ENCODE peak calls at places on chromosomes 5 and 9, in five cellular contexts. One of them, this sample, is unnamed.

GRCh38 chr5:95781101-95781583 is 41.4 kb downstream of the GLRX start:
- DNase-seq in caudate nucleus: peak; percentile 39
- DNase-seq in T-cell: peak; percentile 68
- DNase-seq in GM19239: peak; percentile 46
- DNase-seq in amniotic stem cell: peak; percentile 48
- DNase-seq in this sample: peak; percentile 75

GRCh38 chr5:150703767-150704166 is 2.9 kb upstream of the RBM22 start:
- DNase-seq in caudate nucleus: no peak
- DNase-seq in T-cell: no peak
- DNase-seq in GM19239: no peak
- DNase-seq in amniotic stem cell: no peak
- DNase-seq in this sample: no peak

GRCh38 chr9:123225374-123225813 is 43.0 kb downstream of the STRBP start:
- DNase-seq in caudate nucleus: no peak
- DNase-seq in T-cell: peak; percentile 33
- DNase-seq in GM19239: peak; percentile 50
- DNase-seq in amniotic stem cell: peak; percentile 59
- DNase-seq in this sample: peak; percentile 77

GRCh38 chr5:168106008-168106761 is 185.3 kb upstream of the WWC1 start:
- DNase-seq in caudate nucleus: no peak
- DNase-seq in T-cell: no peak
- DNase-seq in GM19239: no peak
- DNase-seq in amniotic stem cell: no peak
- DNase-seq in this sample: no peak

GRCh38 chr9:36207016-36207415 is 16.3 kb downstream of the CLTA start:
- DNase-seq in caudate nucleus: peak; percentile 32
- DNase-seq in T-cell: no peak
- DNase-seq in GM19239: no peak
- DNase-seq in amniotic stem cell: no peak
- DNase-seq in this sample: no peak

GRCh38 chr5:120297621-120298020 is 166.5 kb upstream of the PRR16 start:
- DNase-seq in caudate nucleus: no peak
- DNase-seq in T-cell: no peak
- DNase-seq in GM19239: no peak
- DNase-seq in amniotic stem cell: no peak
- DNase-seq in this sample: no peak

GRCh38 chr9:19409406-19410194 is 791 bp downstream of the ACER2 start:
- DNase-seq in caudate nucleus: no peak
- DNase-seq in T-cell: peak; percentile 4
- DNase-seq in GM19239: no peak
- DNase-seq in amniotic stem cell: no peak
- DNase-seq in this sample: peak; percentile 43

GRCh38 chr9:110691002-110691549 is 22.5 kb downstream of the MUSK start:
- DNase-seq in caudate nucleus: no peak
- DNase-seq in T-cell: no peak
- DNase-seq in GM19239: no peak
- DNase-seq in amniotic stem cell: no peak
- DNase-seq in this sample: no peak

GRCh38 chr5:29122306-29122705 is 2071.2 kb upstream of the CDH6 start:
- DNase-seq in caudate nucleus: no peak
- DNase-seq in T-cell: no peak
- DNase-seq in GM19239: no peak
- DNase-seq in amniotic stem cell: no peak
- DNase-seq in this sample: no peak

GRCh38 chr9:19510907-19511306 is 102.1 kb downstream of the ACER2 start:
- DNase-seq in caudate nucleus: no peak
- DNase-seq in T-cell: no peak
- DNase-seq in GM19239: no peak
- DNase-seq in amniotic stem cell: no peak
- DNase-seq in this sample: no peak

GRCh38 chr5:149635394-149635793 is 54.1 kb downstream of the ARHGEF37 start:
- DNase-seq in caudate nucleus: no peak
- DNase-seq in T-cell: no peak
- DNase-seq in GM19239: no peak
- DNase-seq in amniotic stem cell: no peak
- DNase-seq in this sample: no peak

GRCh38 chr5:158406884-158407790 is 548.2 kb upstream of the CLINT1 start:
- DNase-seq in caudate nucleus: no peak
- DNase-seq in T-cell: no peak
- DNase-seq in GM19239: no peak
- DNase-seq in amniotic stem cell: peak; percentile 29
- DNase-seq in this sample: no peak

GRCh38 chr9:68457803-68458202 is 82.9 kb downstream of the TMEM252 start:
- DNase-seq in caudate nucleus: no peak
- DNase-seq in T-cell: no peak
- DNase-seq in GM19239: no peak
- DNase-seq in amniotic stem cell: no peak
- DNase-seq in this sample: no peak

GRCh38 chr9:27483576-27483975 is 40.5 kb upstream of the IFNK start:
- DNase-seq in caudate nucleus: peak; percentile 40
- DNase-seq in T-cell: no peak
- DNase-seq in GM19239: no peak
- DNase-seq in amniotic stem cell: no peak
- DNase-seq in this sample: no peak

GRCh38 chr5:150777685-150778084 is 872 bp upstream of the SMIM3 start:
- DNase-seq in caudate nucleus: no peak
- DNase-seq in T-cell: no peak
- DNase-seq in GM19239: no peak
- DNase-seq in amniotic stem cell: no peak
- DNase-seq in this sample: no peak

GRCh38 chr9:119159386-119159785 is 209.8 kb downstream of the BRINP1 start:
- DNase-seq in caudate nucleus: no peak
- DNase-seq in T-cell: no peak
- DNase-seq in GM19239: no peak
- DNase-seq in amniotic stem cell: no peak
- DNase-seq in this sample: no peak

GRCh38 chr5:150024241-150024984 is 23.9 kb downstream of the HMGXB3 start:
- DNase-seq in caudate nucleus: peak; percentile 18
- DNase-seq in T-cell: no peak
- DNase-seq in GM19239: no peak
- DNase-seq in amniotic stem cell: no peak
- DNase-seq in this sample: no peak

GRCh38 chr9:35689601-35690446 is at the start of gene TPM2:
- DNase-seq in caudate nucleus: no peak
- DNase-seq in T-cell: no peak
- DNase-seq in GM19239: no peak
- DNase-seq in amniotic stem cell: peak; percentile 81
- DNase-seq in this sample: peak; percentile 72

GRCh38 chr5:97534166-97534565 is 351.1 kb upstream of the RIOK2 start:
- DNase-seq in caudate nucleus: no peak
- DNase-seq in T-cell: no peak
- DNase-seq in GM19239: no peak
- DNase-seq in amniotic stem cell: peak; percentile 74
- DNase-seq in this sample: peak; percentile 69

GRCh38 chr9:126861707-126862460 is 1.4 kb downstream of the ZBTB34 start:
- DNase-seq in caudate nucleus: no peak
- DNase-seq in T-cell: no peak
- DNase-seq in GM19239: no peak
- DNase-seq in amniotic stem cell: no peak
- DNase-seq in this sample: no peak

GRCh38 chr9:113131689-113132151 is 19.1 kb upstream of the SLC31A2 start:
- DNase-seq in caudate nucleus: no peak
- DNase-seq in T-cell: no peak
- DNase-seq in GM19239: no peak
- DNase-seq in amniotic stem cell: no peak
- DNase-seq in this sample: no peak

GRCh38 chr5:8241558-8241957 is 372.6 kb downstream of the MTRR start:
- DNase-seq in caudate nucleus: no peak
- DNase-seq in T-cell: no peak
- DNase-seq in GM19239: no peak
- DNase-seq in amniotic stem cell: no peak
- DNase-seq in this sample: no peak

GRCh38 chr9:127135056-127135745 is 12.8 kb upstream of the ANGPTL2 start:
- DNase-seq in caudate nucleus: no peak
- DNase-seq in T-cell: no peak
- DNase-seq in GM19239: no peak
- DNase-seq in amniotic stem cell: no peak
- DNase-seq in this sample: no peak

GRCh38 chr5:111934511-111934910 is 177.5 kb upstream of the NREP start:
- DNase-seq in caudate nucleus: no peak
- DNase-seq in T-cell: no peak
- DNase-seq in GM19239: no peak
- DNase-seq in amniotic stem cell: no peak
- DNase-seq in this sample: no peak

GRCh38 chr5:9869616-9870288 is 239.6 kb upstream of the TAS2R1 start:
- DNase-seq in caudate nucleus: no peak
- DNase-seq in T-cell: no peak
- DNase-seq in GM19239: no peak
- DNase-seq in amniotic stem cell: peak; percentile 21
- DNase-seq in this sample: no peak

GRCh38 chr5:172620506-172620905 is 20.6 kb upstream of the NEURL1B start:
- DNase-seq in caudate nucleus: no peak
- DNase-seq in T-cell: no peak
- DNase-seq in GM19239: no peak
- DNase-seq in amniotic stem cell: no peak
- DNase-seq in this sample: no peak

This sample was measured in GM20000.